ENCODE peak calls at places on chromosomes 11 and 22, in nine cellular contexts. One of them, this sample, is unnamed.

GRCh38 chr22:46660604-46661201 is 40.5 kb downstream of the GRAMD4 start:
- DNase-seq in adrenal gland: no peak
- DNase-seq in RWPE1: no peak
- DNase-seq in kidney: peak
- DNase-seq in uterus: no peak
- DNase-seq in IMR-90: no peak
- DNase-seq in fibroblast of lung: no peak
- DNase-seq in lung: no peak
- DNase-seq in PC-3: no peak
- DNase-seq in this sample: no peak

GRCh38 chr22:45240137-45240809 is 421 bp downstream of the KIAA0930 start:
- DNase-seq in uterus: peak
- DNase-seq in kidney: no peak
- DNase-seq in lung: no peak
- DNase-seq in PC-3: no peak
- DNase-seq in RWPE1: peak
- DNase-seq in IMR-90: no peak
- DNase-seq in adrenal gland: no peak
- DNase-seq in fibroblast of lung: peak
- DNase-seq in this sample: no peak

GRCh38 chr11:117547188-117547831 is 219.7 kb downstream of the CEP164 start:
- DNase-seq in IMR-90: no peak
- DNase-seq in fibroblast of lung: no peak
- DNase-seq in uterus: no peak
- DNase-seq in PC-3: no peak
- DNase-seq in kidney: no peak
- DNase-seq in adrenal gland: no peak
- DNase-seq in lung: no peak
- DNase-seq in RWPE1: no peak
- DNase-seq in this sample: no peak

GRCh38 chr11:111370902-111371578 is 8.0 kb downstream of the POU2AF1 start:
- DNase-seq in PC-3: no peak
- DNase-seq in adrenal gland: no peak
- DNase-seq in kidney: no peak
- DNase-seq in fibroblast of lung: no peak
- DNase-seq in lung: no peak
- DNase-seq in IMR-90: no peak
- DNase-seq in RWPE1: no peak
- DNase-seq in uterus: no peak
- DNase-seq in this sample: no peak

GRCh38 chr11:110349109-110349996 is 52.9 kb upstream of the RDX start:
- DNase-seq in PC-3: no peak
- DNase-seq in RWPE1: no peak
- DNase-seq in lung: no peak
- DNase-seq in uterus: no peak
- DNase-seq in fibroblast of lung: peak
- DNase-seq in IMR-90: no peak
- DNase-seq in kidney: no peak
- DNase-seq in adrenal gland: no peak
- DNase-seq in this sample: no peak

GRCh38 chr11:3201112-3201581 is 17.5 kb downstream of the MRGPRG start:
- DNase-seq in PC-3: no peak
- DNase-seq in uterus: no peak
- DNase-seq in IMR-90: no peak
- DNase-seq in RWPE1: no peak
- DNase-seq in adrenal gland: no peak
- DNase-seq in lung: no peak
- DNase-seq in fibroblast of lung: no peak
- DNase-seq in kidney: no peak
- DNase-seq in this sample: peak

GRCh38 chr11:14642873-14643696 is 519 bp upstream of the PDE3B start:
- DNase-seq in RWPE1: no peak
- DNase-seq in uterus: no peak
- DNase-seq in adrenal gland: no peak
- DNase-seq in IMR-90: no peak
- DNase-seq in kidney: no peak
- DNase-seq in fibroblast of lung: no peak
- DNase-seq in lung: no peak
- DNase-seq in PC-3: no peak
- DNase-seq in this sample: peak

GRCh38 chr11:44377121-44377520 is 67.2 kb upstream of the ALX4 start:
- DNase-seq in lung: no peak
- DNase-seq in PC-3: no peak
- DNase-seq in uterus: no peak
- DNase-seq in kidney: no peak
- DNase-seq in adrenal gland: no peak
- DNase-seq in RWPE1: no peak
- DNase-seq in fibroblast of lung: no peak
- DNase-seq in IMR-90: no peak
- DNase-seq in this sample: peak

GRCh38 chr22:30767656-30768055 is 73.0 kb downstream of the OSBP2 start:
- DNase-seq in kidney: no peak
- DNase-seq in PC-3: no peak
- DNase-seq in fibroblast of lung: no peak
- DNase-seq in uterus: no peak
- DNase-seq in lung: no peak
- DNase-seq in IMR-90: no peak
- DNase-seq in RWPE1: no peak
- DNase-seq in adrenal gland: no peak
- DNase-seq in this sample: no peak

GRCh38 chr11:134532176-134532920 is 120.3 kb upstream of the B3GAT1 start:
- DNase-seq in kidney: peak
- DNase-seq in PC-3: no peak
- DNase-seq in RWPE1: no peak
- DNase-seq in IMR-90: no peak
- DNase-seq in fibroblast of lung: no peak
- DNase-seq in adrenal gland: peak
- DNase-seq in uterus: peak
- DNase-seq in lung: no peak
- DNase-seq in this sample: peak

GRCh38 chr11:130827697-130828377 is 88.4 kb downstream of the SNX19 start:
- DNase-seq in kidney: peak
- DNase-seq in uterus: peak
- DNase-seq in adrenal gland: peak
- DNase-seq in PC-3: peak
- DNase-seq in fibroblast of lung: peak
- DNase-seq in IMR-90: peak
- DNase-seq in lung: peak
- DNase-seq in RWPE1: peak
- DNase-seq in this sample: peak

GRCh38 chr11:77361184-77361583 is 59.7 kb upstream of the GDPD4 start:
- DNase-seq in adrenal gland: no peak
- DNase-seq in uterus: no peak
- DNase-seq in fibroblast of lung: peak
- DNase-seq in RWPE1: peak
- DNase-seq in PC-3: no peak
- DNase-seq in IMR-90: peak
- DNase-seq in kidney: no peak
- DNase-seq in lung: no peak
- DNase-seq in this sample: no peak

GRCh38 chr11:100831929-100832480 is 144.9 kb downstream of the ARHGAP42 start:
- DNase-seq in lung: no peak
- DNase-seq in kidney: no peak
- DNase-seq in IMR-90: no peak
- DNase-seq in uterus: no peak
- DNase-seq in adrenal gland: no peak
- DNase-seq in RWPE1: no peak
- DNase-seq in fibroblast of lung: no peak
- DNase-seq in PC-3: no peak
- DNase-seq in this sample: peak

GRCh38 chr22:42632096-42632495 is 8.3 kb downstream of the ATP5MGL start:
- DNase-seq in uterus: no peak
- DNase-seq in kidney: no peak
- DNase-seq in adrenal gland: no peak
- DNase-seq in RWPE1: no peak
- DNase-seq in fibroblast of lung: no peak
- DNase-seq in IMR-90: no peak
- DNase-seq in lung: no peak
- DNase-seq in PC-3: no peak
- DNase-seq in this sample: no peak

GRCh38 chr11:9600651-9601040 is 27.2 kb downstream of the WEE1 start:
- DNase-seq in lung: no peak
- DNase-seq in kidney: no peak
- DNase-seq in fibroblast of lung: peak
- DNase-seq in PC-3: peak
- DNase-seq in uterus: no peak
- DNase-seq in adrenal gland: no peak
- DNase-seq in RWPE1: peak
- DNase-seq in IMR-90: peak
- DNase-seq in this sample: no peak

DNA sequence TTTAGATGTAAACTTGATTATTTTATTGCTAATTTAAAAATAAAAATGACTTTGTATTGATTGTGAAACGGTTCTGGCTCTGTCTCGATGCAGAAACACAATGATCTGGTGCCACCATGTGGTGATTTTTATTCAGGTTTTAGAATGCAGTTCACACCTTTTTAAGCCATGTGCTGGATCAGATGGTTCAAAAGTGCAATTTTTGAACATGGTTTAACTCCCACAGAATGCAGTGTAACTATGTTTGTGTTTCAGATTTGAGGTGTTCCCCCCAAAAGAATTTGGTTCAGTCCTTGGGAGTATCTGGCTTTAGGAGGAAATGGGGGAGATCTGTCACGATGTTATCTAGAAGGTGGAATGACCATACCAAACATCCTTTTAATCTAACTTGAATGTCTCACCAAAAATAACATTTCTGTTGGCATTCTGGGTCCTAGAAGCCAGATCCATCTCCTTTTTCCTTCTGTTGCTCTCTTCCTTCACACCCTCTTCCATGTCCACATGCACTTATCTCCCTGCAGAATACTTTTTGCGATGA is 7.9 kb downstream of the MRPL16 start:
- DNase-seq in RWPE1: peak
- DNase-seq in fibroblast of lung: peak
- DNase-seq in PC-3: peak
- DNase-seq in IMR-90: peak
- DNase-seq in kidney: no peak
- DNase-seq in adrenal gland: peak
- DNase-seq in uterus: peak
- DNase-seq in lung: no peak
- DNase-seq in this sample: no peak
- TF ChIP-seq CTCF in RWPE1: peak
- TF ChIP-seq CTCF in fibroblast of lung: peak
- TF ChIP-seq CTCF in PC-3: peak
- TF ChIP-seq CTCF in IMR-90: peak
- TF ChIP-seq CTCF in kidney: peak
- TF ChIP-seq CTCF in adrenal gland: peak
- TF ChIP-seq CTCF in uterus: peak
- TF ChIP-seq CTCF in lung: peak
- TF ChIP-seq CTCF in this sample: peak

DNA sequence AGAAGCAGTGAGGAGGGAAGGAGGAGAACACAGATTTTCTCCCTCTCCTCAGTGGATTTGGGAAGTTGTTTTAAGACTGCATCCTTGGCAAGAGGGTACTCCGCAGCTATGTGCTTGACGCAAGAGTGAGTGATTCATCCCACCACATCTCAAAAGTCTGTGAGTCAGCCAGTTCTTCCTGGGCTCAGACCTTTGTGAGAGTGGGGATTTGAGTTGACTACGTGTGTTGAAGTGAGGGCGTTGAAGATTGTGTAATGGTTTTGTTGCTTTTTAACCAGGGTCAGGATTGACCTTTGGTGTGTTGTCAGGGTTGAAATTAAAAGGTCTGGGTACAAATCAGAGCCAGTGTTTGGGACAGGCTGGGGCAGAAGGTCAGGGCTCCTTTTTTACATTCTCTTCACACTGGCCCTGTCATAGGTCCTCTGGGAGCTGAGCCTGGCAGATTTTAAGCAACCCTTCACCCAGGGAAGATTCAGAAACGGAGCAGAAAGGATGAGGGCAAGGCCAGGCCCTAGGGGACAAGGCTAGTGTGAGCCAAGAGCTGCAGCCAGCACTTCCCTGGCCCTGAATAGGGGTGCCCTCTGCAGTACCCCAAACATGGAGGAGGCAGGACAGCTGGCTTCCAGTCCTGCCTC is 4.2 kb upstream of the C11orf86 start:
- DNase-seq in lung: peak
- DNase-seq in uterus: peak
- DNase-seq in fibroblast of lung: peak
- DNase-seq in adrenal gland: peak
- DNase-seq in RWPE1: peak
- DNase-seq in kidney: no peak
- DNase-seq in PC-3: peak
- DNase-seq in IMR-90: peak
- DNase-seq in this sample: no peak
- H3K27ac ChIP-seq in lung: no peak
- H3K27ac ChIP-seq in uterus: peak
- H3K27ac ChIP-seq in fibroblast of lung: peak
- H3K27ac ChIP-seq in adrenal gland: peak
- H3K27ac ChIP-seq in RWPE1: peak
- H3K27ac ChIP-seq in kidney: peak
- H3K27ac ChIP-seq in PC-3: peak
- H3K27ac ChIP-seq in IMR-90: peak
- H3K27ac ChIP-seq in this sample: peak

GRCh38 chr11:102812188-102812587 is 14.2 kb upstream of the MMP1 start:
- DNase-seq in fibroblast of lung: no peak
- DNase-seq in PC-3: no peak
- DNase-seq in lung: no peak
- DNase-seq in kidney: no peak
- DNase-seq in uterus: no peak
- DNase-seq in adrenal gland: no peak
- DNase-seq in RWPE1: no peak
- DNase-seq in IMR-90: no peak
- DNase-seq in this sample: no peak

GRCh38 chr11:102807921-102808320 is 10.0 kb upstream of the MMP1 start:
- DNase-seq in adrenal gland: peak
- DNase-seq in PC-3: peak
- DNase-seq in kidney: no peak
- DNase-seq in uterus: no peak
- DNase-seq in lung: no peak
- DNase-seq in IMR-90: peak
- DNase-seq in fibroblast of lung: peak
- DNase-seq in RWPE1: no peak
- DNase-seq in this sample: no peak

GRCh38 chr11:102813484-102813883 is 15.5 kb upstream of the MMP1 start:
- DNase-seq in kidney: no peak
- DNase-seq in RWPE1: no peak
- DNase-seq in uterus: no peak
- DNase-seq in PC-3: no peak
- DNase-seq in adrenal gland: no peak
- DNase-seq in lung: no peak
- DNase-seq in IMR-90: no peak
- DNase-seq in fibroblast of lung: no peak
- DNase-seq in this sample: no peak

GRCh38 chr11:102806296-102806695 is 8.3 kb upstream of the MMP1 start:
- DNase-seq in PC-3: no peak
- DNase-seq in IMR-90: peak
- DNase-seq in adrenal gland: no peak
- DNase-seq in RWPE1: no peak
- DNase-seq in fibroblast of lung: peak
- DNase-seq in lung: no peak
- DNase-seq in uterus: no peak
- DNase-seq in kidney: no peak
- DNase-seq in this sample: no peak

GRCh38 chr11:102810943-102811528 is 13.1 kb upstream of the MMP1 start:
- DNase-seq in fibroblast of lung: peak
- DNase-seq in IMR-90: peak
- DNase-seq in kidney: no peak
- DNase-seq in uterus: no peak
- DNase-seq in PC-3: peak
- DNase-seq in RWPE1: no peak
- DNase-seq in adrenal gland: no peak
- DNase-seq in lung: no peak
- DNase-seq in this sample: no peak
- TF ChIP-seq CTCF in fibroblast of lung: peak
- TF ChIP-seq CTCF in IMR-90: peak
- TF ChIP-seq CTCF in kidney: peak
- TF ChIP-seq CTCF in uterus: no peak
- TF ChIP-seq CTCF in PC-3: peak
- TF ChIP-seq CTCF in RWPE1: peak
- TF ChIP-seq CTCF in adrenal gland: no peak
- TF ChIP-seq CTCF in lung: no peak
- TF ChIP-seq CTCF in this sample: no peak

GRCh38 chr11:119347940-119348339 is 1.4 kb upstream of the MFRP start:
- DNase-seq in adrenal gland: no peak
- DNase-seq in RWPE1: no peak
- DNase-seq in IMR-90: no peak
- DNase-seq in PC-3: no peak
- DNase-seq in uterus: no peak
- DNase-seq in fibroblast of lung: no peak
- DNase-seq in lung: no peak
- DNase-seq in kidney: peak
- DNase-seq in this sample: no peak
- H3K27ac ChIP-seq in adrenal gland: no peak
- H3K27ac ChIP-seq in RWPE1: no peak
- H3K27ac ChIP-seq in IMR-90: no peak
- H3K27ac ChIP-seq in PC-3: no peak
- H3K27ac ChIP-seq in uterus: no peak
- H3K27ac ChIP-seq in fibroblast of lung: no peak
- H3K27ac ChIP-seq in lung: no peak
- H3K27ac ChIP-seq in kidney: no peak
- H3K27ac ChIP-seq in this sample: peak

This sample was measured in suprapubic skin.